ENCODE peak calls at places on chromosomes 12 and 14, in six cellular contexts. One of them, this sample, is unnamed. For H3K9me3, the result is how much of the 10 kb centered on the place peaks cover.

GRCh38 chr14:68668028-68668427 is 124.8 kb downstream of the ZFP36L1 start:
- DNase-seq in naive thymus-derived CD4-positive, alpha-beta T cell: no peak
- DNase-seq in A549: no peak
- DNase-seq in thyroid gland: no peak
- DNase-seq in hepatocyte: no peak
- DNase-seq in mammary epithelial cell: no peak
- DNase-seq in this sample: no peak

GRCh38 chr14:25753130-25753529 is 703.2 kb upstream of the STXBP6 start:
- DNase-seq in hepatocyte: no peak
- DNase-seq in A549: no peak
- DNase-seq in mammary epithelial cell: no peak
- DNase-seq in thyroid gland: no peak
- DNase-seq in naive thymus-derived CD4-positive, alpha-beta T cell: no peak
- DNase-seq in this sample: no peak

GRCh38 chr14:101313268-101313667 is 248.0 kb upstream of the DIO3 start:
- DNase-seq in A549: no peak
- DNase-seq in naive thymus-derived CD4-positive, alpha-beta T cell: no peak
- DNase-seq in hepatocyte: no peak
- DNase-seq in thyroid gland: no peak
- DNase-seq in mammary epithelial cell: no peak
- DNase-seq in this sample: no peak

GRCh38 chr14:74251546-74252030 is 12.3 kb downstream of the VSX2 start:
- DNase-seq in A549: peak
- DNase-seq in naive thymus-derived CD4-positive, alpha-beta T cell: peak
- DNase-seq in thyroid gland: peak
- DNase-seq in hepatocyte: peak
- DNase-seq in mammary epithelial cell: peak
- DNase-seq in this sample: peak

GRCh38 chr12:65667932-65668331 is 156.4 kb upstream of the HMGA2 start:
- DNase-seq in A549: no peak
- DNase-seq in thyroid gland: no peak
- DNase-seq in hepatocyte: no peak
- DNase-seq in naive thymus-derived CD4-positive, alpha-beta T cell: no peak
- DNase-seq in mammary epithelial cell: no peak
- DNase-seq in this sample: no peak

GRCh38 chr14:101087614-101088394 is 184.3 kb upstream of the RTL1 start:
- DNase-seq in A549: no peak
- DNase-seq in thyroid gland: no peak
- DNase-seq in mammary epithelial cell: no peak
- DNase-seq in naive thymus-derived CD4-positive, alpha-beta T cell: no peak
- DNase-seq in hepatocyte: no peak
- DNase-seq in this sample: no peak

GRCh38 chr14:104281768-104282301 is 143.4 kb downstream of the KIF26A start:
- DNase-seq in naive thymus-derived CD4-positive, alpha-beta T cell: no peak
- DNase-seq in A549: no peak
- DNase-seq in thyroid gland: no peak
- DNase-seq in hepatocyte: no peak
- DNase-seq in mammary epithelial cell: no peak
- DNase-seq in this sample: no peak

GRCh38 chr14:37844614-37845013 is 249.2 kb downstream of the TTC6 start:
- DNase-seq in hepatocyte: no peak
- DNase-seq in thyroid gland: no peak
- DNase-seq in naive thymus-derived CD4-positive, alpha-beta T cell: no peak
- DNase-seq in A549: no peak
- DNase-seq in mammary epithelial cell: no peak
- DNase-seq in this sample: no peak

GRCh38 chr14:89486961-89487360 is 69.9 kb upstream of the FOXN3 start:
- DNase-seq in A549: no peak
- DNase-seq in naive thymus-derived CD4-positive, alpha-beta T cell: no peak
- DNase-seq in mammary epithelial cell: no peak
- DNase-seq in thyroid gland: no peak
- DNase-seq in hepatocyte: no peak
- DNase-seq in this sample: no peak

GRCh38 chr12:120207227-120207626 is 6.3 kb upstream of the RPLP0 start:
- DNase-seq in thyroid gland: no peak
- DNase-seq in mammary epithelial cell: no peak
- DNase-seq in hepatocyte: no peak
- DNase-seq in naive thymus-derived CD4-positive, alpha-beta T cell: no peak
- DNase-seq in A549: no peak
- DNase-seq in this sample: no peak

GRCh38 chr12:123050913-123051312 is 70.4 kb downstream of the ARL6IP4 start:
- DNase-seq in naive thymus-derived CD4-positive, alpha-beta T cell: no peak
- DNase-seq in A549: no peak
- DNase-seq in thyroid gland: no peak
- DNase-seq in mammary epithelial cell: no peak
- DNase-seq in hepatocyte: no peak
- DNase-seq in this sample: no peak

GRCh38 chr12:117134059-117134458 is 34.8 kb upstream of the TESC start:
- DNase-seq in hepatocyte: no peak
- DNase-seq in thyroid gland: no peak
- DNase-seq in mammary epithelial cell: no peak
- DNase-seq in A549: no peak
- DNase-seq in naive thymus-derived CD4-positive, alpha-beta T cell: peak
- DNase-seq in this sample: peak

GRCh38 chr14:22218729-22219128 is 370.3 kb downstream of the DAD1 start:
- DNase-seq in thyroid gland: no peak
- DNase-seq in hepatocyte: no peak
- DNase-seq in naive thymus-derived CD4-positive, alpha-beta T cell: peak
- DNase-seq in mammary epithelial cell: no peak
- DNase-seq in A549: no peak
- DNase-seq in this sample: no peak

GRCh38 chr12:108319277-108320234 is 19.6 kb downstream of the CMKLR1 start:
- DNase-seq in mammary epithelial cell: no peak
- DNase-seq in naive thymus-derived CD4-positive, alpha-beta T cell: no peak
- DNase-seq in hepatocyte: no peak
- DNase-seq in A549: no peak
- DNase-seq in thyroid gland: no peak
- DNase-seq in this sample: no peak

GRCh38 chr14:64702493-64703392 is 1.5 kb upstream of the PLEKHG3 start:
- DNase-seq in naive thymus-derived CD4-positive, alpha-beta T cell: peak
- DNase-seq in thyroid gland: peak
- DNase-seq in A549: no peak
- DNase-seq in mammary epithelial cell: peak
- DNase-seq in hepatocyte: peak
- DNase-seq in this sample: no peak

GRCh38 chr12:84502907-84503787 is 409.5 kb downstream of the SLC6A15 start:
- DNase-seq in mammary epithelial cell: peak
- DNase-seq in A549: peak
- DNase-seq in hepatocyte: peak
- DNase-seq in thyroid gland: peak
- DNase-seq in naive thymus-derived CD4-positive, alpha-beta T cell: no peak
- DNase-seq in this sample: no peak

GRCh38 chr14:99808133-99808505 is 14.9 kb downstream of the EML1 start:
- DNase-seq in thyroid gland: no peak
- DNase-seq in naive thymus-derived CD4-positive, alpha-beta T cell: no peak
- DNase-seq in mammary epithelial cell: no peak
- DNase-seq in hepatocyte: no peak
- DNase-seq in A549: no peak
- DNase-seq in this sample: no peak

DNA sequence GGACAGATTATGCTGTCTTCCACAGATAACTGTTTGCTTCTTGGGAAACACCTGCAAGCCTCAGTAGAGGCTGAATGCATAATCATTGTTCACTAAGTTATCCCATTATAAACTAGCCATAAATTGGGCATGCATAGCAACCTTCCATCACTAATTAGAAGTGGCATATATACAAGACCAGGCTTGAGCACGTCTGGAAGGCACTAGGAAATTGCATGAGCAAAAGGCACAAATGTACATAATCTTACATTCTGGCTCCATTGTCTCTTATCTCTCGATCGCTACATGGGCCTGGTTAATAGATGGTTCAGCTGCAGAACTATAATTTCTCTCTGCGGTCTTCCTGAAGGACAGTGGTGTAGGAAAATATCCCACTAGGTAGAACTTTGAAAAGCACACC is 679.2 kb downstream of the RPL10L start:
- DNase-seq in naive thymus-derived CD4-positive, alpha-beta T cell: no peak
- DNase-seq in thyroid gland: no peak
- DNase-seq in mammary epithelial cell: no peak
- DNase-seq in hepatocyte: no peak
- DNase-seq in A549: no peak
- DNase-seq in this sample: no peak
- H3K9me3 ChIP-seq in naive thymus-derived CD4-positive, alpha-beta T cell: under half
- H3K9me3 ChIP-seq in thyroid gland: under half
- H3K9me3 ChIP-seq in mammary epithelial cell: under half
- H3K9me3 ChIP-seq in hepatocyte: under half
- H3K9me3 ChIP-seq in A549: under half
- H3K9me3 ChIP-seq in this sample: under half

DNA sequence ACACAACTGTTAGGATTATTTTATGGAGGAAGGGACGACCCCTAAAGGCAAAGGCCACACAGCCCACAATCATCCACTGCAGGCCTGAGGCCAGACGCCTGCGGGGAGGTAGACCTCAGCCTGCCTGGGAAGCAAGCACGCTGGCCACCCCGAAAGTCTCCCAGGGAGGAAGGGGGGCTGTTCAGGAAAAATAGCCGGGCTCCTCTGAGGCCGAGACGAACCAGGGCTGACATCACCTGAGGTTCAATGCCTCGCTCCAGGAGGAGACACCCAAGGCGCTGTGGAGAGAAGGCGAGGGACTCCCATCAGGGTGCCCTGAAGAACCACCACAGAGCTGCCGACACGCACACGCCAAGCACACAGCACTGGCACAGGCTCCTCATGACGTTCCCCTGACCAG is 127.4 kb downstream of the PIWIL1 start:
- DNase-seq in thyroid gland: no peak
- DNase-seq in mammary epithelial cell: no peak
- DNase-seq in naive thymus-derived CD4-positive, alpha-beta T cell: no peak
- DNase-seq in hepatocyte: no peak
- DNase-seq in A549: no peak
- DNase-seq in this sample: no peak
- H3K9me3 ChIP-seq in thyroid gland: under half
- H3K9me3 ChIP-seq in mammary epithelial cell: half or more
- H3K9me3 ChIP-seq in naive thymus-derived CD4-positive, alpha-beta T cell: under half
- H3K9me3 ChIP-seq in hepatocyte: under half
- H3K9me3 ChIP-seq in A549: under half
- H3K9me3 ChIP-seq in this sample: under half

DNA sequence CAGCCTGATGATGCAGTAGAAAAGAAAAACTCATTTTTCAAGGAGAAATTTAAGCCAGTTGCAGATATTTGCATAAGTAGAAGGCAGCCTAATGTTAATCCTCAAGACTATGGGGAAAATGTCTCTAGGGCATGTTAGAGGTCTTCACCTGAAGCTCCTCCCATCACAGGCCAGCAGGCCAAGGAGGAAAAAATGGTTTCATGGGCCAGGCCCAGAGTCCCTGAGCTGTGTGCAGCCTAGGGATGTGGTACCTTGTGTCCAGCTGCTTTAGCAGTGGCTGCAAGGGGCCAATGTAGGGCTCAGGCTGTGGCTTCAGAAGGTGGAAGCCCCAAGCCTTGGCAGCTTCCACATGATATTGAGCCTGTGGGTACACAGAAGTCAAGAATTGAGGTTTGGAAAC is 1946.7 kb upstream of the FLRT2 start:
- DNase-seq in thyroid gland: no peak
- DNase-seq in naive thymus-derived CD4-positive, alpha-beta T cell: no peak
- DNase-seq in mammary epithelial cell: no peak
- DNase-seq in A549: no peak
- DNase-seq in hepatocyte: no peak
- DNase-seq in this sample: no peak
- H3K9me3 ChIP-seq in thyroid gland: under half
- H3K9me3 ChIP-seq in naive thymus-derived CD4-positive, alpha-beta T cell: under half
- H3K9me3 ChIP-seq in mammary epithelial cell: under half
- H3K9me3 ChIP-seq in A549: under half
- H3K9me3 ChIP-seq in hepatocyte: under half
- H3K9me3 ChIP-seq in this sample: under half

DNA sequence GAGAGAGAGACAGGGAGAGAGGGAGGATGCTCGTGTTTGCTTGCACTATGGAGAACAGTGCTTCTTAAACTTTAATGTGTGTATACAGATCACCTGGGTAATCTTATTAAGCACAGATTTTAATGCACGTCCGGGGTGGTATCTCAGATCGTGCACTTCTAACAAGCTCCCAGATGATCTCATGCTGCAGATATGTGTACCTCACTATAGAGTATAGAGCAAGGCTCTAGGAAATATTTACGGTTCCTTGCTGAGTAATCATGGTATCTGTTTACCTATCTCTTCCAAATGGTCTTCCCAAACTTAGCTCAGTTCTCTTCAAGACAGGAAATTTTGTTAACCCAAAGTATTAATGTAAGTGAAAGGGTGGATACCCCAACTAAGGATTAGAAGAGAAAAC is 502.3 kb downstream of the DIO2 start:
- DNase-seq in naive thymus-derived CD4-positive, alpha-beta T cell: no peak
- DNase-seq in A549: no peak
- DNase-seq in mammary epithelial cell: no peak
- DNase-seq in hepatocyte: peak
- DNase-seq in thyroid gland: no peak
- DNase-seq in this sample: no peak
- H3K9me3 ChIP-seq in naive thymus-derived CD4-positive, alpha-beta T cell: under half
- H3K9me3 ChIP-seq in A549: under half
- H3K9me3 ChIP-seq in mammary epithelial cell: under half
- H3K9me3 ChIP-seq in hepatocyte: under half
- H3K9me3 ChIP-seq in thyroid gland: under half
- H3K9me3 ChIP-seq in this sample: under half